ENCODE peak calls at places on chromosomes 13 and 19, in five cellular contexts. M is psoas muscle, S is esophagus muscularis mucosa, Y is RWPE1, A is cardiac muscle cell. N is an unnamed sample.

GRCh38 chr13:48235100-48235813 is 2.3 kb downstream of the ITM2B start:
- DNase-seq in M (no peak), S (no peak), Y (no peak), A (peak), N (no peak)

GRCh38 chr19:44277331-44277730 is 17.6 kb downstream of the ZNF233 start:
- DNase-seq in M (no peak), S (no peak), Y (no peak), A (no peak), N (no peak)

GRCh38 chr13:36345438-36346221 is 564 bp downstream of the SPART start:
- DNase-seq in M (peak), S (peak), Y (peak), A (peak), N (peak)

GRCh38 chr19:7294571-7295212 is 478 bp upstream of the INSR start:
- DNase-seq in M (peak), S (no peak), Y (no peak), A (peak), N (peak)

GRCh38 chr19:12527034-12527836 is 24.0 kb downstream of the ZNF564 start:
- DNase-seq in M (no peak), S (no peak), Y (no peak), A (peak), N (no peak)

GRCh38 chr13:52707375-52707774 is 32.2 kb downstream of the CNMD start:
- DNase-seq in M (no peak), S (no peak), Y (no peak), A (peak), N (no peak)

GRCh38 chr13:20118268-20119140 is 42.3 kb downstream of the GJA3 start:
- DNase-seq in M (peak), S (no peak), Y (no peak), A (peak), N (peak)

GRCh38 chr13:40439928-40440327 is 226.5 kb downstream of the FOXO1 start:
- DNase-seq in M (peak), S (no peak), Y (no peak), A (peak), N (no peak)

GRCh38 chr19:49853852-49854849 is 3.2 kb downstream of the PTOV1 start:
- DNase-seq in M (no peak), S (no peak), Y (no peak), A (no peak), N (no peak)

GRCh38 chr19:10896851-10897526 is 25.6 kb downstream of the CARM1 start:
- DNase-seq in M (no peak), S (no peak), Y (no peak), A (no peak), N (no peak)

GRCh38 chr13:21347753-21348318 is 111.3 kb downstream of the ZDHHC20 start:
- DNase-seq in M (no peak), S (no peak), Y (no peak), A (no peak), N (no peak)

GRCh38 chr19:55685776-55686175 is 10.8 kb downstream of the EPN1 start:
- DNase-seq in M (no peak), S (no peak), Y (no peak), A (no peak), N (no peak)

GRCh38 chr13:93233997-93234416 is 7.4 kb downstream of the GPC6 start:
- DNase-seq in M (no peak), S (no peak), Y (no peak), A (no peak), N (no peak)

GRCh38 chr13:114282143-114282685 is 813 bp downstream of the UPF3A start:
- DNase-seq in M (peak), S (peak), Y (peak), A (no peak), N (peak)

GRCh38 chr19:10454267-10454666 is 33.9 kb downstream of the PDE4A start:
- DNase-seq in M (no peak), S (no peak), Y (no peak), A (peak), N (no peak)

GRCh38 chr13:53784331-53784730 is 755.7 kb downstream of the OLFM4 start:
- DNase-seq in M (no peak), S (no peak), Y (no peak), A (no peak), N (no peak)

DNA sequence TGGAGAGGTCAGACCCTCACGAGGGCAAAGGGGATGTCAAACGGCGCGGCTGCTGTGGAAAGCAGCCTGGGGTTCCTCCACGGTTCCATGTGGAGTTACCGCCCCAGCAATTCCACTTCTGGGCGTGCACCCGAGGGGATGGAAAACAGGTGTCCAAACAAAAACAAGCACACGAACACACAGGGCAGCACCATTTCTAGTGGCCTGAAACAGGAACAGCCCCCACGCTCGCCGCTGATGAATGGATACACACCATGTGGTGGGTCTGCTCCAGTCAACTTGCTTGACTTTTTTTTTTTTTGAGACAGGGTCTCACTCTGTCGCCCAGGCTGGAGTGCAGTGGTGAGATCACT is 11.2 kb downstream of the AP3D1 start:
- DNase-seq in M (no peak), S (no peak), Y (no peak), A (no peak), N (no peak)
- TF ChIP-seq CTCF in M (no peak), S (no peak), Y (no peak), A (no peak), N (no peak)

GRCh38 chr13:34430294-34430693 is 511.8 kb upstream of the NBEA start:
- DNase-seq in M (no peak), S (no peak), Y (no peak), A (no peak), N (no peak)
- TF ChIP-seq CTCF in M (no peak), S (no peak), Y (no peak), A (no peak), N (no peak)

DNA sequence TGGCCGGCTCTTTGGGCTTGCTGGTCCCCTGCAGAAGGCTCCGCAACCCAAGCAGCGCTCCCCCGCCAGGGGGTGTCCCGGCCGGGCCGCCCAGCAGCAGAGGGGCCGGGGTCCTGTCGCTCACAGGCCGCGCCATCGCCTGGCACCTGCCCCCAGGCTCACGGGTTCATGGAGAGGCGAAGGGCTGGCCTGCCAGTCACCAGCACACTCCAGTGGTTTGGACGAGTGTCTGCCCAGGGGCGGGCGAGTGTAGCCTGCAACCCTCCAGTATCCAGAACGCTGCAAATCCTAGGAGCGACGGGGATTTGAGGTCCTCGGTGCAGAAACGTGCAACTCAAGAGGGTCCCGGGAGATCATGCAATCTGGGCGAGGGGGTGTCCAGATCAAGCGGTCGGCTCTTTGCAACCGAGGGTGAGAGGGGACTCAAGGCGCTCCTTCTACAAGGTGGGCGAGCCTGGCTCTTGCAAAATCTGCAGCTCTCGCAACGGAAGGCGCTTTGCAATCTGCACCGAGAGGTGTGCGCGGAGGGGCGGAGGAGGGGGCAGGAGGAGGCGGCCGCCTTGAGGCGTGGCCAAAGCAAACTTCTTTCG is at the start of gene DBP:
- DNase-seq in M (no peak), S (no peak), Y (no peak), A (no peak), N (peak)
- TF ChIP-seq CTCF in M (no peak), S (no peak), Y (no peak), A (peak), N (peak)

DNA sequence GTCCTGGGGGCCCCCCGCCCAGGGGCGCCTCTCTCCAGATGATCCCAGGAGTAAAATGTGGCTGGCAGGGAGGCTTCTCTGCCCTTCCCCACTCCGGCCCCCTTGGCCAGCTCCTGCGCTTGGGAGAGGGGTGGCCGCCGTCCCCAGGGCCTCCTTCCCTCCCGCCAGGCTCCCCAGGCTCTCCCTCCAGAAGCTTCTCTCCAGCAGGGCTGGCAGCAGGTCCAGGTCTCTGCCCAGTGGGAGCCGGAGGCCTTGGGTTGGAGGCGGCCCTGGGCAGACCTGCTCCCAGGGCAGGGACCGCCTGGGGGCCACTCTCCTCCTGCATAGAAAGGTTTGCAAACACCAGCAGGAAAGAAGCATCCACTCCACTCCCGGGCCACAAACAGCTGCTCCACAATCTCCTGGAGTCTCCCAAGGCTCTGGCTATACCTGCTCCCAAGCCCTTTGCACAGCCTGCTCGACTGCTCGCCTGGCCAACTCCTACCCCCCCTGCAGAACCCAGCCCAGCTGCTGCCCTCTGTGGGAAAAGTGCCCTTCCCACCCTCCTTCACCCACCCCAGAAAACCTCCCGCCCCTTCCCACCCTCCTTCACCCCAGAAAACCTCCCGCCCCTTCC is 26.0 kb downstream of the SBNO2 start:
- DNase-seq in M (no peak), S (no peak), Y (no peak), A (no peak), N (peak)
- TF ChIP-seq CTCF in M (no peak), S (no peak), Y (no peak), A (no peak), N (no peak)

GRCh38 chr19:33399081-33399744 is 25.7 kb downstream of the CEBPG start:
- DNase-seq in M (no peak), S (no peak), Y (no peak), A (no peak), N (peak)

GRCh38 chr19:33396701-33397535 is 23.4 kb downstream of the CEBPG start:
- DNase-seq in M (peak), S (no peak), Y (no peak), A (peak), N (no peak)

GRCh38 chr19:33398361-33399060 is 25.0 kb downstream of the CEBPG start:
- DNase-seq in M (no peak), S (no peak), Y (no peak), A (no peak), N (no peak)

GRCh38 chr19:33395561-33396550 is 22.3 kb downstream of the CEBPG start:
- DNase-seq in M (peak), S (no peak), Y (no peak), A (peak), N (peak)

GRCh38 chr19:33397536-33398360 is 24.2 kb downstream of the CEBPG start:
- DNase-seq in M (no peak), S (no peak), Y (no peak), A (no peak), N (no peak)
- TF ChIP-seq CTCF in M (no peak), S (no peak), Y (no peak), A (peak), N (no peak)

GRCh38 chr13:107124129-107124718 is 556.3 kb upstream of the ARGLU1 start:
- DNase-seq in M (no peak), S (no peak), Y (peak), A (peak), N (no peak)
- TF ChIP-seq CTCF in M (peak), S (peak), Y (peak), A (peak), N (peak)

GRCh38 chr19:28977826-28978225 is 235.1 kb downstream of the UQCRFS1 start:
- DNase-seq in M (no peak), S (no peak), Y (no peak), A (no peak), N (no peak)
- TF ChIP-seq CTCF in M (no peak), S (no peak), Y (no peak), A (peak), N (no peak)

DNA sequence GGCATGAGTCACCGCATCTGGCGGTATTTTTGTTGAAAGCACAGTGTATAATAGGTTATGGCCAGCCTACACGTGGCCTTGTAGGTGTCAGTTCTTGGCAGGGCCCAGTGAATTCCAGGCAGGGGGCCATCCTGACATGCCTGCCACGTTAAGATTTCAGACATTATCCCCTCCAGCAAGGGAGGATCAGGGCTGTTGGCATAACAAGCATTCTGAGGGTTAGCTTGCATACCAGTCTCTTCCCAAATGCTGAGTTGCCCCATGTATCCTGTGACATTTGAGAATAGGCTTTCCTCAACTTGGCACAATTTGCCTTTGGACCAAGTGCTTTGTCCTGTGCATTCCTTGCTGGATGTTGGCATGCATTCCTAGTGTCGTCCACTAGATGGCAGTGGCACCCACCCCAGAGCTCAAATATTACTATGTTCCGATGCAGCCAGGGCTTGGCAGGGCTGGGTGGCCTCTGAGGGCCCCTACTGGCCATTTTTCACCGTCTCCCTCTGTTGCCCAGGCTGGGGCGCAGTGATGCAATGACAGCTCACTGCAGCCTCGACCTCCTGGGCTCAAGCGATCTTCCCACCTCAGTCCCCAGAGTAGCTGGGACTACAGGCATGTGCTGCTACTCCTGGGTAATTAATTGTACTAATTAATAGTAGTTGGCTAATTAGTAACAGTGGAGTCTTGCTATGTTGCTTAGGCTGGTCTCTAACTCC is 31.2 kb downstream of the NLRP12 start:
- DNase-seq in M (peak), S (peak), Y (peak), A (peak), N (peak)
- TF ChIP-seq CTCF in M (peak), S (peak), Y (peak), A (peak), N (peak)

DNA sequence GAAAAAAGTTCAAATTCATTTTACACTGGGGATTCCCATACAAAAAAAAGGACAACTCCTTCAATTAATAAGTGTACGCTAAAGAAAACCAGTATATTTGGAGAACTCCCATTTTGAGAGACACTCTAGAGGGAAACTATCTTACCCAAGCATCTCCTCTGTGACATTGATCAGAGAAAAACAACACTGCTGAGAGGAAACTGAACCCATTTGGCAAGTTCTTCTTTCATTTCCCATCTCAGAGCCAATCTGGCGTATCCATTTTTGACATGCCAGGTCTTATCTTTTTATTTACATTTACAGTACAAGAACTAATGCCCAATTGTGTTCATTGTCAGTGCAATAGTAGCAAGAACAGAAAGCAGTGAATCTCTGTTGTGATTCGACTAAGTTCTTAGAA is 30.1 kb downstream of the LIG4 start:
- DNase-seq in M (no peak), S (no peak), Y (no peak), A (no peak), N (no peak)
- TF ChIP-seq CTCF in M (no peak), S (no peak), Y (no peak), A (no peak), N (no peak)

N was measured in upper lobe of left lung.